ENCODE peak calls at places on chromosomes 3 and 15, in eight cellular contexts. One of them, this sample, is unnamed.

GRCh38 chr3:128334086-128334650 is 132.5 kb downstream of the DNAJB8 start:
- DNase-seq in sigmoid colon: peak
- DNase-seq in body of pancreas: no peak
- DNase-seq in ovary: peak
- DNase-seq in esophagus muscularis mucosa: no peak
- DNase-seq in uterus: no peak
- DNase-seq in GM12878: no peak
- DNase-seq in tibial nerve: no peak
- DNase-seq in this sample: no peak

GRCh38 chr3:46709147-46709654 is 8.0 kb downstream of the TMIE start:
- DNase-seq in uterus: no peak
- DNase-seq in esophagus muscularis mucosa: no peak
- DNase-seq in body of pancreas: no peak
- DNase-seq in tibial nerve: no peak
- DNase-seq in GM12878: no peak
- DNase-seq in ovary: no peak
- DNase-seq in sigmoid colon: peak
- DNase-seq in this sample: no peak

GRCh38 chr15:97903560-97904195 is 56.8 kb upstream of the ARRDC4 start:
- DNase-seq in body of pancreas: no peak
- DNase-seq in esophagus muscularis mucosa: no peak
- DNase-seq in ovary: no peak
- DNase-seq in sigmoid colon: no peak
- DNase-seq in uterus: no peak
- DNase-seq in tibial nerve: no peak
- DNase-seq in GM12878: no peak
- DNase-seq in this sample: no peak

GRCh38 chr3:192467230-192468186 is 259.8 kb downstream of the FGF12 start:
- DNase-seq in body of pancreas: peak
- DNase-seq in sigmoid colon: no peak
- DNase-seq in ovary: peak
- DNase-seq in esophagus muscularis mucosa: no peak
- DNase-seq in GM12878: peak
- DNase-seq in tibial nerve: peak
- DNase-seq in uterus: peak
- DNase-seq in this sample: peak

GRCh38 chr15:89334510-89335288 is at the start of gene POLG:
- DNase-seq in tibial nerve: peak
- DNase-seq in ovary: peak
- DNase-seq in uterus: peak
- DNase-seq in GM12878: peak
- DNase-seq in body of pancreas: peak
- DNase-seq in esophagus muscularis mucosa: peak
- DNase-seq in sigmoid colon: peak
- DNase-seq in this sample: peak

GRCh38 chr3:55330355-55330754 is 156.8 kb downstream of the WNT5A start:
- DNase-seq in esophagus muscularis mucosa: no peak
- DNase-seq in ovary: no peak
- DNase-seq in body of pancreas: no peak
- DNase-seq in GM12878: no peak
- DNase-seq in sigmoid colon: no peak
- DNase-seq in uterus: peak
- DNase-seq in tibial nerve: no peak
- DNase-seq in this sample: no peak

GRCh38 chr15:98795980-98796379 is 147.6 kb downstream of the IGF1R start:
- DNase-seq in sigmoid colon: no peak
- DNase-seq in uterus: no peak
- DNase-seq in tibial nerve: no peak
- DNase-seq in esophagus muscularis mucosa: no peak
- DNase-seq in GM12878: no peak
- DNase-seq in body of pancreas: no peak
- DNase-seq in ovary: no peak
- DNase-seq in this sample: no peak

GRCh38 chr3:71581451-71581980 is 2.0 kb downstream of the FOXP1 start:
- DNase-seq in body of pancreas: peak
- DNase-seq in tibial nerve: no peak
- DNase-seq in ovary: peak
- DNase-seq in sigmoid colon: peak
- DNase-seq in esophagus muscularis mucosa: peak
- DNase-seq in uterus: peak
- DNase-seq in GM12878: no peak
- DNase-seq in this sample: peak

GRCh38 chr3:13002398-13003124 is 70.7 kb downstream of the IQSEC1 start:
- DNase-seq in GM12878: peak
- DNase-seq in body of pancreas: no peak
- DNase-seq in esophagus muscularis mucosa: no peak
- DNase-seq in uterus: no peak
- DNase-seq in sigmoid colon: no peak
- DNase-seq in tibial nerve: no peak
- DNase-seq in ovary: no peak
- DNase-seq in this sample: no peak

GRCh38 chr3:12996181-12996506 is 77.1 kb downstream of the IQSEC1 start:
- DNase-seq in ovary: no peak
- DNase-seq in tibial nerve: no peak
- DNase-seq in body of pancreas: no peak
- DNase-seq in GM12878: no peak
- DNase-seq in uterus: no peak
- DNase-seq in esophagus muscularis mucosa: no peak
- DNase-seq in sigmoid colon: no peak
- DNase-seq in this sample: no peak

GRCh38 chr3:12998648-12999047 is 74.6 kb downstream of the IQSEC1 start:
- DNase-seq in GM12878: no peak
- DNase-seq in ovary: no peak
- DNase-seq in esophagus muscularis mucosa: no peak
- DNase-seq in body of pancreas: no peak
- DNase-seq in tibial nerve: no peak
- DNase-seq in sigmoid colon: no peak
- DNase-seq in uterus: no peak
- DNase-seq in this sample: no peak

GRCh38 chr3:12997387-12997786 is 75.8 kb downstream of the IQSEC1 start:
- DNase-seq in GM12878: no peak
- DNase-seq in ovary: no peak
- DNase-seq in tibial nerve: no peak
- DNase-seq in uterus: no peak
- DNase-seq in body of pancreas: no peak
- DNase-seq in sigmoid colon: no peak
- DNase-seq in esophagus muscularis mucosa: no peak
- DNase-seq in this sample: no peak

DNA sequence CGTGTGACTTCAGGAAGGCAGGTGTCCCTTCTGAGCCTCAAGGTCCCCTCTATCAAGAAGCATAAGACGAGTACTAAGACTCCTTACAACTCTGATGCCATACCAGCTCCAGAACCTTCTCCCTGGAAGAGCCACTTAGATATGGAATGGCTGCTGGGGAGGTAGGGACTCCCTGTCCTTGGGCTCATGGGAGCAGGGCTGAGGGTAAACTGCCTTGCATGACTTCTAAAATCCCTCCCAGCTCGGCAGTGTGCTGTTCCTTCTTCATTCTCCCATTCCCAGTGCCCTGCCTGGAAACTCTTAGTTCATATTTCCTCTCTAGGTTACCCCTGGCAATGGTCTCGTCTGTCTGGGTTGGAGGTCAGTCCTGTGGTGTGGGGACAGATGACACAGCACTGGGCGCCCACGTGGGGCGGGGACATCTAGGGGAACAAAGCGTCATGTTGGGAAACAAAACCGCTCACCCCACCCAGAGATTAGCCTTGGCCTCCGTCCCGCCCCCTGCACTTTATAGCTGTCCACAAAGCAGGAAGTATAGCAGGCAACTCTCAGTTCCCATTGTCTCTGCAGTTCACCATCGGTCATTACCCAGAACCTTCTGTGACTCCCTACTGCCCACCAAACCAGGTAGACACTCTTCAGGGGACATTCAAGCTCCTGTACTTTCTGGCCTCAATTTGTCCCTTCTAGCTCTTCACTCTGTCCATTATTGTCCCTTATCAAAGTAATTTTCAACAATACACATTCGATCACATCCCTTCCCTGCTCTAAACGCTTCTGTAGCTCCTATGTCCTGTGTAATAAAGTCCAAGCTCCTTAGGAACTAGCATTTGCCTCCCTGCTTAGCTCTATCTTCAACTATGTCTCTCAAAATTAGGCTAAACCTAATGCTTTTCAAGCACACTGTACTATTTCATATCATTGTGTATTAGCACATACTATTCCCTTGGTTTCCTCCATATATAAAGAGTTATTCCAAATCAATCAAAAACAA is 73.8 kb downstream of the IQSEC1 start:
- DNase-seq in ovary: no peak
- DNase-seq in GM12878: no peak
- DNase-seq in uterus: peak
- DNase-seq in esophagus muscularis mucosa: no peak
- DNase-seq in tibial nerve: peak
- DNase-seq in sigmoid colon: peak
- DNase-seq in body of pancreas: peak
- DNase-seq in this sample: peak
- TF ChIP-seq POLR2A in ovary: no peak
- TF ChIP-seq POLR2A in GM12878: no peak
- TF ChIP-seq POLR2A in uterus: no peak
- TF ChIP-seq POLR2A in esophagus muscularis mucosa: no peak
- TF ChIP-seq POLR2A in tibial nerve: peak
- TF ChIP-seq POLR2A in sigmoid colon: no peak
- TF ChIP-seq POLR2A in body of pancreas: no peak
- TF ChIP-seq POLR2A in this sample: no peak

DNA sequence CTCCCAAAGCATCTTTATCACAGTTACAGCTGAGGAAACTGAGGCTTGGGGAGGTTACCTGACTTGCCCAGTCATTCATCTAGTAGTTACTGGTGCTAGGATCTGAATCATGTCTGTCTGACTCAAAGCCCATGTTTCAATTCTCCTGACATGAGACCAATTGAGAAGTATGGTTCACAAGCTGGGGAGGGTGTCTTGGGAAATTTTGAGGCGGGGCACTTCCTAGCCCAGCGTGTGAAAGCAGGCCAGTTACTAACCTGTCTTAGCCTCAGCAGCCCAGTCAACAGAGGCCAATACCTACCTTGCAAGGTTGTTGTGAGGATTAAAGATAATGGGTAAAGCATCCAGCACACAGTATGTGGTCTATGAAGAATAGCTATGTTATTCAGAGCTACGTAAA is 37.0 kb downstream of the CLDN18 start:
- DNase-seq in esophagus muscularis mucosa: peak
- DNase-seq in GM12878: peak
- DNase-seq in sigmoid colon: no peak
- DNase-seq in ovary: no peak
- DNase-seq in tibial nerve: no peak
- DNase-seq in uterus: no peak
- DNase-seq in body of pancreas: no peak
- DNase-seq in this sample: no peak
- H3K4me3 ChIP-seq in esophagus muscularis mucosa: no peak
- H3K4me3 ChIP-seq in GM12878: no peak
- H3K4me3 ChIP-seq in sigmoid colon: no peak
- H3K4me3 ChIP-seq in ovary: no peak
- H3K4me3 ChIP-seq in tibial nerve: no peak
- H3K4me3 ChIP-seq in uterus: no peak
- H3K4me3 ChIP-seq in body of pancreas: no peak
- H3K4me3 ChIP-seq in this sample: no peak

GRCh38 chr3:140711043-140711718 is 33.3 kb downstream of the TRIM42 start:
- DNase-seq in esophagus muscularis mucosa: no peak
- DNase-seq in GM12878: no peak
- DNase-seq in ovary: no peak
- DNase-seq in uterus: no peak
- DNase-seq in tibial nerve: no peak
- DNase-seq in body of pancreas: no peak
- DNase-seq in sigmoid colon: no peak
- DNase-seq in this sample: no peak

GRCh38 chr3:140711719-140712086 is 33.8 kb downstream of the TRIM42 start:
- DNase-seq in tibial nerve: no peak
- DNase-seq in ovary: no peak
- DNase-seq in body of pancreas: no peak
- DNase-seq in GM12878: no peak
- DNase-seq in uterus: no peak
- DNase-seq in sigmoid colon: no peak
- DNase-seq in esophagus muscularis mucosa: no peak
- DNase-seq in this sample: no peak

GRCh38 chr3:140708815-140709214 is 31.0 kb downstream of the TRIM42 start:
- DNase-seq in body of pancreas: no peak
- DNase-seq in uterus: no peak
- DNase-seq in GM12878: no peak
- DNase-seq in tibial nerve: no peak
- DNase-seq in ovary: peak
- DNase-seq in esophagus muscularis mucosa: no peak
- DNase-seq in sigmoid colon: no peak
- DNase-seq in this sample: no peak

GRCh38 chr3:140712301-140712700 is 34.4 kb downstream of the TRIM42 start:
- DNase-seq in uterus: no peak
- DNase-seq in sigmoid colon: no peak
- DNase-seq in GM12878: no peak
- DNase-seq in tibial nerve: no peak
- DNase-seq in ovary: no peak
- DNase-seq in esophagus muscularis mucosa: no peak
- DNase-seq in body of pancreas: no peak
- DNase-seq in this sample: no peak

GRCh38 chr3:140709751-140710150 is 31.9 kb downstream of the TRIM42 start:
- DNase-seq in uterus: no peak
- DNase-seq in tibial nerve: no peak
- DNase-seq in body of pancreas: no peak
- DNase-seq in ovary: no peak
- DNase-seq in esophagus muscularis mucosa: no peak
- DNase-seq in sigmoid colon: no peak
- DNase-seq in GM12878: no peak
- DNase-seq in this sample: no peak
- TF ChIP-seq CTCF in uterus: no peak
- TF ChIP-seq CTCF in tibial nerve: no peak
- TF ChIP-seq CTCF in body of pancreas: no peak
- TF ChIP-seq CTCF in ovary: no peak
- TF ChIP-seq CTCF in esophagus muscularis mucosa: no peak
- TF ChIP-seq CTCF in sigmoid colon: no peak
- TF ChIP-seq CTCF in GM12878: no peak
- TF ChIP-seq CTCF in this sample: no peak

GRCh38 chr3:50267280-50267913 is 1.6 kb upstream of the SEMA3B start:
- DNase-seq in GM12878: no peak
- DNase-seq in body of pancreas: peak
- DNase-seq in ovary: peak
- DNase-seq in sigmoid colon: peak
- DNase-seq in uterus: peak
- DNase-seq in esophagus muscularis mucosa: no peak
- DNase-seq in tibial nerve: peak
- DNase-seq in this sample: peak

GRCh38 chr3:50269460-50269859 is 513 bp downstream of the SEMA3B start:
- DNase-seq in GM12878: no peak
- DNase-seq in body of pancreas: no peak
- DNase-seq in esophagus muscularis mucosa: no peak
- DNase-seq in uterus: no peak
- DNase-seq in ovary: peak
- DNase-seq in sigmoid colon: no peak
- DNase-seq in tibial nerve: no peak
- DNase-seq in this sample: no peak

GRCh38 chr3:50269977-50270413 is 1.0 kb downstream of the SEMA3B start:
- DNase-seq in GM12878: no peak
- DNase-seq in sigmoid colon: no peak
- DNase-seq in body of pancreas: no peak
- DNase-seq in tibial nerve: no peak
- DNase-seq in esophagus muscularis mucosa: no peak
- DNase-seq in ovary: peak
- DNase-seq in uterus: no peak
- DNase-seq in this sample: no peak

GRCh38 chr3:50268276-50268675 is 671 bp upstream of the SEMA3B start:
- DNase-seq in body of pancreas: no peak
- DNase-seq in uterus: no peak
- DNase-seq in ovary: no peak
- DNase-seq in sigmoid colon: no peak
- DNase-seq in GM12878: no peak
- DNase-seq in tibial nerve: no peak
- DNase-seq in esophagus muscularis mucosa: no peak
- DNase-seq in this sample: no peak

GRCh38 chr3:50268703-50269451 is at the start of gene SEMA3B:
- DNase-seq in uterus: peak
- DNase-seq in GM12878: no peak
- DNase-seq in esophagus muscularis mucosa: no peak
- DNase-seq in tibial nerve: peak
- DNase-seq in body of pancreas: peak
- DNase-seq in ovary: peak
- DNase-seq in sigmoid colon: peak
- DNase-seq in this sample: peak
- TF ChIP-seq POLR2A in uterus: peak
- TF ChIP-seq POLR2A in GM12878: no peak
- TF ChIP-seq POLR2A in esophagus muscularis mucosa: no peak
- TF ChIP-seq POLR2A in tibial nerve: peak
- TF ChIP-seq POLR2A in body of pancreas: peak
- TF ChIP-seq POLR2A in ovary: no peak
- TF ChIP-seq POLR2A in sigmoid colon: peak
- TF ChIP-seq POLR2A in this sample: no peak